ENCODE peak calls at places on chromosomes 13 and 19, in nine cellular contexts. One of them, this sample, is unnamed.

GRCh38 chr19:43476606-43477005 is 11.2 kb upstream of the LYPD3 start:
- DNase-seq in heart right ventricle: no peak
- DNase-seq in Peyer's patch: no peak
- DNase-seq in uterus: no peak
- DNase-seq in psoas muscle: no peak
- DNase-seq in IMR-90: peak
- DNase-seq in substantia nigra: no peak
- DNase-seq in upper lobe of right lung: no peak
- DNase-seq in HCT116: no peak
- DNase-seq in this sample: no peak

GRCh38 chr13:60655268-60655667 is 258.2 kb downstream of the TDRD3 start:
- DNase-seq in upper lobe of right lung: no peak
- DNase-seq in heart right ventricle: no peak
- DNase-seq in HCT116: no peak
- DNase-seq in uterus: no peak
- DNase-seq in IMR-90: no peak
- DNase-seq in psoas muscle: no peak
- DNase-seq in Peyer's patch: no peak
- DNase-seq in substantia nigra: no peak
- DNase-seq in this sample: no peak

GRCh38 chr13:113064000-113064533 is 41.5 kb upstream of the F7 start:
- DNase-seq in upper lobe of right lung: no peak
- DNase-seq in HCT116: no peak
- DNase-seq in psoas muscle: peak
- DNase-seq in Peyer's patch: no peak
- DNase-seq in IMR-90: no peak
- DNase-seq in uterus: no peak
- DNase-seq in substantia nigra: no peak
- DNase-seq in heart right ventricle: no peak
- DNase-seq in this sample: no peak

GRCh38 chr13:49428041-49428763 is 15.7 kb downstream of the CAB39L start:
- DNase-seq in substantia nigra: no peak
- DNase-seq in psoas muscle: no peak
- DNase-seq in Peyer's patch: no peak
- DNase-seq in HCT116: no peak
- DNase-seq in upper lobe of right lung: no peak
- DNase-seq in heart right ventricle: no peak
- DNase-seq in uterus: no peak
- DNase-seq in IMR-90: no peak
- DNase-seq in this sample: no peak

GRCh38 chr13:101627556-101627943 is 175.1 kb downstream of the ITGBL1 start:
- DNase-seq in upper lobe of right lung: no peak
- DNase-seq in substantia nigra: no peak
- DNase-seq in heart right ventricle: no peak
- DNase-seq in Peyer's patch: no peak
- DNase-seq in uterus: no peak
- DNase-seq in IMR-90: peak
- DNase-seq in HCT116: no peak
- DNase-seq in psoas muscle: no peak
- DNase-seq in this sample: no peak

GRCh38 chr19:52942371-52943133 is 19.3 kb upstream of the ZNF888 start:
- DNase-seq in heart right ventricle: peak
- DNase-seq in IMR-90: peak
- DNase-seq in substantia nigra: peak
- DNase-seq in upper lobe of right lung: peak
- DNase-seq in uterus: peak
- DNase-seq in psoas muscle: peak
- DNase-seq in HCT116: peak
- DNase-seq in Peyer's patch: peak
- DNase-seq in this sample: no peak

GRCh38 chr13:40109324-40109958 is 454.0 kb downstream of the COG6 start:
- DNase-seq in substantia nigra: no peak
- DNase-seq in Peyer's patch: no peak
- DNase-seq in heart right ventricle: no peak
- DNase-seq in IMR-90: peak
- DNase-seq in psoas muscle: no peak
- DNase-seq in HCT116: no peak
- DNase-seq in uterus: no peak
- DNase-seq in upper lobe of right lung: no peak
- DNase-seq in this sample: peak

GRCh38 chr19:48859711-48860572 is 8.5 kb downstream of the PLEKHA4 start:
- DNase-seq in upper lobe of right lung: peak
- DNase-seq in substantia nigra: no peak
- DNase-seq in psoas muscle: no peak
- DNase-seq in heart right ventricle: no peak
- DNase-seq in IMR-90: no peak
- DNase-seq in HCT116: no peak
- DNase-seq in Peyer's patch: no peak
- DNase-seq in uterus: no peak
- DNase-seq in this sample: no peak

GRCh38 chr13:114120486-114121430 is 11.7 kb downstream of the RASA3 start:
- DNase-seq in heart right ventricle: no peak
- DNase-seq in uterus: no peak
- DNase-seq in psoas muscle: no peak
- DNase-seq in IMR-90: no peak
- DNase-seq in substantia nigra: no peak
- DNase-seq in HCT116: no peak
- DNase-seq in Peyer's patch: no peak
- DNase-seq in upper lobe of right lung: no peak
- DNase-seq in this sample: no peak

GRCh38 chr19:41214161-41214560 is 4.9 kb upstream of the AXL start:
- DNase-seq in Peyer's patch: no peak
- DNase-seq in uterus: no peak
- DNase-seq in heart right ventricle: no peak
- DNase-seq in substantia nigra: no peak
- DNase-seq in IMR-90: no peak
- DNase-seq in psoas muscle: no peak
- DNase-seq in upper lobe of right lung: no peak
- DNase-seq in HCT116: no peak
- DNase-seq in this sample: no peak

GRCh38 chr13:82933986-82934385 is 948.3 kb downstream of the SLITRK1 start:
- DNase-seq in heart right ventricle: no peak
- DNase-seq in IMR-90: no peak
- DNase-seq in Peyer's patch: no peak
- DNase-seq in substantia nigra: no peak
- DNase-seq in upper lobe of right lung: no peak
- DNase-seq in psoas muscle: no peak
- DNase-seq in uterus: no peak
- DNase-seq in HCT116: no peak
- DNase-seq in this sample: no peak

GRCh38 chr19:33390120-33390907 is 16.8 kb downstream of the CEBPG start:
- DNase-seq in IMR-90: no peak
- DNase-seq in upper lobe of right lung: peak
- DNase-seq in heart right ventricle: peak
- DNase-seq in uterus: peak
- DNase-seq in psoas muscle: peak
- DNase-seq in HCT116: no peak
- DNase-seq in substantia nigra: no peak
- DNase-seq in Peyer's patch: peak
- DNase-seq in this sample: no peak
- H3K27ac ChIP-seq in IMR-90: no peak
- H3K27ac ChIP-seq in upper lobe of right lung: peak
- H3K27ac ChIP-seq in heart right ventricle: peak
- H3K27ac ChIP-seq in uterus: peak
- H3K27ac ChIP-seq in psoas muscle: no peak
- H3K27ac ChIP-seq in HCT116: no peak
- H3K27ac ChIP-seq in substantia nigra: peak
- H3K27ac ChIP-seq in Peyer's patch: peak
- H3K27ac ChIP-seq in this sample: no peak

GRCh38 chr13:112055032-112055416 is 11.9 kb upstream of the SOX1 start:
- DNase-seq in heart right ventricle: no peak
- DNase-seq in upper lobe of right lung: no peak
- DNase-seq in Peyer's patch: no peak
- DNase-seq in uterus: no peak
- DNase-seq in HCT116: no peak
- DNase-seq in substantia nigra: no peak
- DNase-seq in psoas muscle: no peak
- DNase-seq in IMR-90: no peak
- DNase-seq in this sample: no peak
- H3K27ac ChIP-seq in heart right ventricle: no peak
- H3K27ac ChIP-seq in upper lobe of right lung: no peak
- H3K27ac ChIP-seq in Peyer's patch: no peak
- H3K27ac ChIP-seq in uterus: no peak
- H3K27ac ChIP-seq in HCT116: no peak
- H3K27ac ChIP-seq in substantia nigra: no peak
- H3K27ac ChIP-seq in psoas muscle: no peak
- H3K27ac ChIP-seq in IMR-90: no peak
- H3K27ac ChIP-seq in this sample: no peak

DNA sequence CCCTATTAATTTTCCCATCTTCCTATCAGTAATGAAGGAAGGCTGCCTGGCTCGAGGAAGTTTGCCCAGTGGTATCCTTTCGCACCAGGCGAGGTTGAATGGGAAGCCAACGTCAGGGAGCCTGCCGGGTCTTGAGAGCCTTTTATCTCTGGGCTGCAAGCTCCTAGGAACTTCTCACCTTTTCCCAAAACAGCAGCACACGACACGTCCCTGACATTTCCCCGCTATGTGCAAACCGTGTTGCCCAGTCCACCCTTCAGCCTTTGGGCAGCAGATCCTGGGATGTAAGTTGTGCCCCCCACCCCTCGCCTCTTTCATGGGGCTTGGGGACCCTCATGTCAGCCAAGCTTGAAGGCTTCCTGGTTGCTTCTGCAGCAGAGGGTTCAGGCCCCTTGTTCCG is 179.1 kb downstream of the ZNF536 start:
- DNase-seq in HCT116: no peak
- DNase-seq in IMR-90: no peak
- DNase-seq in Peyer's patch: no peak
- DNase-seq in upper lobe of right lung: no peak
- DNase-seq in psoas muscle: no peak
- DNase-seq in uterus: no peak
- DNase-seq in substantia nigra: no peak
- DNase-seq in heart right ventricle: no peak
- DNase-seq in this sample: no peak
- H3K27ac ChIP-seq in HCT116: no peak
- H3K27ac ChIP-seq in IMR-90: no peak
- H3K27ac ChIP-seq in Peyer's patch: no peak
- H3K27ac ChIP-seq in upper lobe of right lung: no peak
- H3K27ac ChIP-seq in psoas muscle: no peak
- H3K27ac ChIP-seq in uterus: no peak
- H3K27ac ChIP-seq in substantia nigra: peak
- H3K27ac ChIP-seq in heart right ventricle: no peak
- H3K27ac ChIP-seq in this sample: no peak

GRCh38 chr13:73336789-73337188 is 278.0 kb downstream of the KLF5 start:
- DNase-seq in Peyer's patch: no peak
- DNase-seq in uterus: no peak
- DNase-seq in heart right ventricle: no peak
- DNase-seq in IMR-90: no peak
- DNase-seq in psoas muscle: no peak
- DNase-seq in upper lobe of right lung: no peak
- DNase-seq in substantia nigra: no peak
- DNase-seq in HCT116: no peak
- DNase-seq in this sample: peak

GRCh38 chr13:73339086-73339485 is 280.3 kb downstream of the KLF5 start:
- DNase-seq in heart right ventricle: no peak
- DNase-seq in Peyer's patch: no peak
- DNase-seq in psoas muscle: no peak
- DNase-seq in HCT116: no peak
- DNase-seq in substantia nigra: no peak
- DNase-seq in uterus: no peak
- DNase-seq in upper lobe of right lung: no peak
- DNase-seq in IMR-90: no peak
- DNase-seq in this sample: no peak

GRCh38 chr13:73340069-73340468 is 281.3 kb downstream of the KLF5 start:
- DNase-seq in upper lobe of right lung: no peak
- DNase-seq in IMR-90: no peak
- DNase-seq in HCT116: no peak
- DNase-seq in psoas muscle: no peak
- DNase-seq in Peyer's patch: no peak
- DNase-seq in uterus: no peak
- DNase-seq in heart right ventricle: no peak
- DNase-seq in substantia nigra: no peak
- DNase-seq in this sample: no peak

GRCh38 chr13:73337511-73337910 is 278.7 kb downstream of the KLF5 start:
- DNase-seq in substantia nigra: no peak
- DNase-seq in heart right ventricle: no peak
- DNase-seq in HCT116: no peak
- DNase-seq in IMR-90: no peak
- DNase-seq in psoas muscle: no peak
- DNase-seq in Peyer's patch: no peak
- DNase-seq in upper lobe of right lung: no peak
- DNase-seq in uterus: no peak
- DNase-seq in this sample: no peak

DNA sequence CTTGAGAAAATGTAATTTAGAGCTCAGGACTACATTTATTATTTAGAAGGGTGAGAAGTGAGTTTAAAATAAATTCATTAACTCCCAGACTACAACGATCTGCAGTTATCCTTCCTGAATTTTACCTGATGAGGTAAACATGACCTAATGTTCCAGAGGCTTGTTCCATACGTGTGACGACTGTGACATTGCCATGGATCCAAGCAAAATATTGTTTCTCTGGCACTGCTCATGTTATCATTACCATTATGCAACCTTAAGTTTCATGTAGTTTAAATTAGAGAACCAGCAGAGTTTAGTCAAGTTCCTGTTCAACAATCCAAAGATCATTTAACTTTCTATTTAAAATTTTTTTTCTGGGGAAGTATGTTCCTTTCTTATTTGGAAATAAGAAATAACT is 279.6 kb downstream of the KLF5 start:
- DNase-seq in HCT116: no peak
- DNase-seq in psoas muscle: no peak
- DNase-seq in heart right ventricle: no peak
- DNase-seq in substantia nigra: no peak
- DNase-seq in uterus: no peak
- DNase-seq in upper lobe of right lung: no peak
- DNase-seq in Peyer's patch: no peak
- DNase-seq in IMR-90: no peak
- DNase-seq in this sample: no peak
- H3K27ac ChIP-seq in HCT116: no peak
- H3K27ac ChIP-seq in psoas muscle: no peak
- H3K27ac ChIP-seq in heart right ventricle: no peak
- H3K27ac ChIP-seq in substantia nigra: no peak
- H3K27ac ChIP-seq in uterus: no peak
- H3K27ac ChIP-seq in upper lobe of right lung: no peak
- H3K27ac ChIP-seq in Peyer's patch: no peak
- H3K27ac ChIP-seq in IMR-90: no peak
- H3K27ac ChIP-seq in this sample: peak

GRCh38 chr19:1210227-1210538 is 4.6 kb downstream of the STK11 start:
- DNase-seq in psoas muscle: no peak
- DNase-seq in upper lobe of right lung: no peak
- DNase-seq in IMR-90: no peak
- DNase-seq in HCT116: no peak
- DNase-seq in Peyer's patch: no peak
- DNase-seq in substantia nigra: peak
- DNase-seq in uterus: no peak
- DNase-seq in heart right ventricle: no peak
- DNase-seq in this sample: no peak
- H3K27ac ChIP-seq in psoas muscle: peak
- H3K27ac ChIP-seq in upper lobe of right lung: no peak
- H3K27ac ChIP-seq in IMR-90: no peak
- H3K27ac ChIP-seq in HCT116: peak
- H3K27ac ChIP-seq in Peyer's patch: no peak
- H3K27ac ChIP-seq in substantia nigra: peak
- H3K27ac ChIP-seq in uterus: no peak
- H3K27ac ChIP-seq in heart right ventricle: peak
- H3K27ac ChIP-seq in this sample: peak

GRCh38 chr13:27208514-27208913 is 36.9 kb upstream of the USP12 start:
- DNase-seq in substantia nigra: no peak
- DNase-seq in IMR-90: no peak
- DNase-seq in psoas muscle: no peak
- DNase-seq in Peyer's patch: no peak
- DNase-seq in HCT116: no peak
- DNase-seq in upper lobe of right lung: no peak
- DNase-seq in heart right ventricle: no peak
- DNase-seq in uterus: no peak
- DNase-seq in this sample: no peak
- H3K27ac ChIP-seq in substantia nigra: no peak
- H3K27ac ChIP-seq in IMR-90: no peak
- H3K27ac ChIP-seq in psoas muscle: no peak
- H3K27ac ChIP-seq in Peyer's patch: no peak
- H3K27ac ChIP-seq in HCT116: no peak
- H3K27ac ChIP-seq in upper lobe of right lung: no peak
- H3K27ac ChIP-seq in heart right ventricle: no peak
- H3K27ac ChIP-seq in uterus: no peak
- H3K27ac ChIP-seq in this sample: no peak

This sample was measured in epithelial cell of prostate.